ENCODE peak calls at places on chromosomes 16 and 17, in six cellular contexts. G, F, N, T, C and X are unnamed samples.

GRCh38 chr16:22093952-22094351 is 1.6 kb downstream of the VWA3A start:
- DNase-seq in N (no peak), T (no peak), F (peak; percentile 16), G (no peak), C (no peak), X (no peak)

GRCh38 chr17:82062984-82063368 is 2.6 kb downstream of the DUS1L start:
- DNase-seq in T (no peak), C (no peak), N (no peak), G (no peak), F (no peak), X (no peak)

GRCh38 chr17:62093188-62094155 is 28.4 kb upstream of the MED13 start:
- DNase-seq in F (no peak), T (peak; percentile 83), G (peak; percentile 96), C (peak; percentile 52), N (peak; percentile 90), X (no peak)

GRCh38 chr16:71564377-71564967 is 12.4 kb downstream of the TAT start:
- DNase-seq in G (no peak), F (peak; percentile 57), T (no peak), N (no peak), C (no peak), X (peak; percentile 5)

GRCh38 chr17:6555331-6556120 is 829 bp downstream of the PITPNM3 start:
- DNase-seq in N (no peak), F (peak; percentile 74), T (peak; percentile 50), C (peak; percentile 23), G (peak; percentile 76), X (no peak)

GRCh38 chr16:10578474-10579316 is 1.7 kb downstream of the EMP2 start:
- DNase-seq in F (no peak), G (peak; percentile 30), C (peak; percentile 49), T (peak; percentile 63), N (no peak), X (no peak)

GRCh38 chr16:54475019-54475418 is 188.4 kb upstream of the IRX3 start:
- DNase-seq in F (no peak), C (no peak), N (no peak), G (no peak), T (no peak), X (no peak)

GRCh38 chr16:874366-875181 is 74.0 kb upstream of the GNG13 start:
- DNase-seq in G (no peak), F (no peak), N (no peak), C (no peak), T (no peak), X (no peak)

GRCh38 chr16:78563905-78564304 is 464.5 kb downstream of the WWOX start:
- DNase-seq in G (peak; percentile 20), N (no peak), T (no peak), F (no peak), C (peak; percentile 88), X (no peak)

GRCh38 chr17:38674013-38674748 is 576 bp downstream of the EPOP start:
- DNase-seq in N (no peak), G (no peak), T (no peak), C (no peak), F (peak; percentile 65), X (peak; percentile 35)

GRCh38 chr17:17724307-17724921 is 43.2 kb downstream of the RAI1 start:
- DNase-seq in T (no peak), F (peak; percentile 90), N (no peak), G (no peak), C (no peak), X (no peak)

GRCh38 chr16:53933407-53933806 is 229.5 kb downstream of the FTO start:
- DNase-seq in T (no peak), C (no peak), N (no peak), F (no peak), G (no peak), X (no peak)

GRCh38 chr16:55981557-55981956 is 106.4 kb upstream of the CES5A start:
- DNase-seq in C (no peak), G (no peak), N (no peak), F (no peak), T (no peak), X (no peak)

GRCh38 chr16:88616320-88616719 is 22.1 kb upstream of the IL17C start:
- DNase-seq in T (no peak), G (no peak), F (no peak), C (no peak), N (no peak), X (no peak)

GRCh38 chr17:30599424-30600061 is 122.3 kb downstream of the GOSR1 start:
- DNase-seq in C (no peak), G (no peak), N (no peak), F (no peak), T (peak; percentile 62), X (no peak)

GRCh38 chr17:39703913-39704312 is 4.0 kb downstream of the ERBB2 start:
- DNase-seq in F (no peak), G (no peak), T (no peak), N (no peak), C (no peak), X (no peak)

GRCh38 chr16:23673971-23674614 is 4.6 kb upstream of the PLK1 start:
- DNase-seq in T (no peak), C (no peak), G (no peak), F (peak; percentile 81), N (no peak), X (no peak)

GRCh38 chr16:87463722-87464690 is 28.8 kb downstream of the ZCCHC14 start:
- DNase-seq in F (no peak), G (no peak), C (no peak), T (no peak), N (no peak), X (peak; percentile 9)

GRCh38 chr16:81713295-81713772 is 65.8 kb upstream of the PLCG2 start:
- DNase-seq in G (no peak), C (no peak), T (no peak), N (no peak), F (no peak), X (no peak)
- TF ChIP-seq CTCF in G (no peak), C (no peak), T (no peak), N (no peak), F (no peak), X (no peak)

GRCh38 chr17:79029327-79030009 is 5.5 kb downstream of the C1QTNF1 start:
- DNase-seq in G (no peak), N (no peak), F (no peak), C (no peak), T (no peak), X (no peak)
- TF ChIP-seq EZH2 in G (no peak), N (no peak), F (no peak), C (no peak), T (no peak), X (no peak)

GRCh38 chr16:31186176-31186575 is 6.2 kb downstream of the FUS start:
- DNase-seq in N (no peak), C (no peak), T (no peak), G (no peak), F (no peak), X (no peak)

GRCh38 chr16:31186930-31187807 is 7.2 kb downstream of the FUS start:
- DNase-seq in C (no peak), T (no peak), G (no peak), N (no peak), F (no peak), X (no peak)

GRCh38 chr16:31188450-31189411 is 8.8 kb downstream of the FUS start:
- DNase-seq in N (no peak), T (no peak), G (no peak), F (no peak), C (no peak), X (no peak)

GRCh38 chr16:31189412-31189778 is 9.5 kb downstream of the FUS start:
- DNase-seq in N (no peak), F (no peak), G (no peak), T (no peak), C (no peak), X (no peak)

GRCh38 chr16:31187808-31188189 is 7.9 kb downstream of the FUS start:
- DNase-seq in T (no peak), C (no peak), F (no peak), N (no peak), G (no peak), X (no peak)
- H3K36me3 ChIP-seq in T (peaks cover 96% of the 10 kb centered on the region), C (peaks cover 61% of the 10 kb centered on the region), F (peaks cover 46% of the 10 kb centered on the region), N (peaks cover 99% of the 10 kb centered on the region), G (peaks cover 87% of the 10 kb centered on the region), X (peaks cover 100% of the 10 kb centered on the region)

GRCh38 chr17:64146418-64147109 is 16.6 kb upstream of the ERN1 start:
- DNase-seq in N (no peak), F (peak; percentile 76), C (no peak), T (peak; percentile 47), G (peak; percentile 80), X (peak; percentile 63)
- TF ChIP-seq CTCF in N (no peak), F (no peak), C (no peak), T (no peak), G (no peak), X (no peak)

DNA sequence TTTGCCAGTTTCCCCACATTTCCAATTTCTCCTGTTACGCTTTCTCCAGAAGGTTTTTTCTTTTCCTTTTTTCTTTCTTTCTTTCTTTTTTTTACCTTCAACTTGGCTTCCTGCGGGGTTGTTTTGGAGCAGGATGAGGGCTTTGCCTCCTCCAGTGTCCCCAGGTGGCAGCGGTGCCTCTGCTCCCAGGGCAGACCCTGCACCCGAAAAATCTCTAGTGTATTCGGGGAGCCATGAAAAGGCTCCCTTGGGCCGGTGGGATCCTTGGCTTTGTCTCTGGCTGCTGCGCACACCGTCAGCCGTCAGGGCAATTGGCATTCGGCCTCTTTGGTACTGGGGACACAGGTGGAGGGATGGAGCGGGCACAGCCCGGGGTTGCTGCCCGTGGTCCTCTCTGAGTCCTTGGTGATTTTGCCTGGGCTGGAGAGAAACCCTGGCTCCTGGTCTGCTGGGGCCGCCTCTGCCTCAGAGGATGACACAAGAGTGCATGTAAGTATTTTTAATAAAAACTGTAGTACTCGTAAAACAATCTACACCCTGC is 846 bp downstream of the ITGB3 start:
- DNase-seq in T (no peak), F (no peak), N (no peak), G (no peak), C (no peak), X (no peak)
- TF ChIP-seq EZH2 in T (no peak), F (peak; percentile 83), N (no peak), G (no peak), C (no peak), X (no peak)